ENCODE peak calls at places on chromosomes 16 and 17, in four cellular contexts. K is uterus; W is CD8-positive, alpha-beta memory T cell; G is neural progenitor cell. N is an unnamed sample.

GRCh38 chr16:4323845-4324478 is 8.1 kb downstream of the GLIS2 start:
- DNase-seq in K (peak), W (no peak), G (peak), N (peak)

GRCh38 chr17:58310511-58311428 is 17.8 kb downstream of the TSPOAP1 start:
- DNase-seq in K (no peak), W (no peak), G (no peak), N (no peak)

GRCh38 chr17:66445229-66445628 is 142.8 kb downstream of the PRKCA start:
- DNase-seq in K (no peak), W (no peak), G (no peak), N (no peak)

GRCh38 chr17:81000631-81001357 is 9.2 kb downstream of the CHMP6 start:
- DNase-seq in K (no peak), W (no peak), G (no peak), N (no peak)

GRCh38 chr16:51392651-51393187 is 241.6 kb upstream of the SALL1 start:
- DNase-seq in K (no peak), W (no peak), G (peak), N (no peak)

GRCh38 chr16:81273223-81273940 is 34.9 kb downstream of the BCO1 start:
- DNase-seq in K (no peak), W (no peak), G (no peak), N (peak)

GRCh38 chr16:24007934-24008333 is 172.2 kb downstream of the PRKCB start:
- DNase-seq in K (no peak), W (no peak), G (no peak), N (no peak)

GRCh38 chr17:76812248-76812647 is 56.0 kb upstream of the MGAT5B start:
- DNase-seq in K (no peak), W (no peak), G (no peak), N (no peak)

GRCh38 chr16:68361485-68361884 is 50.7 kb downstream of the PRMT7 start:
- DNase-seq in K (peak), W (no peak), G (no peak), N (no peak)

GRCh38 chr17:65749479-65749878 is 188.0 kb upstream of the AXIN2 start:
- DNase-seq in K (no peak), W (no peak), G (no peak), N (no peak)

GRCh38 chr17:27503636-27504035 is 47.4 kb downstream of the KSR1 start:
- DNase-seq in K (no peak), W (no peak), G (no peak), N (no peak)

GRCh38 chr16:1428511-1428910 is 2.4 kb upstream of the PERCC1 start:
- DNase-seq in K (no peak), W (no peak), G (peak), N (no peak)

GRCh38 chr17:77416096-77416713 is 275.4 kb downstream of the SEC14L1 start:
- DNase-seq in K (no peak), W (no peak), G (no peak), N (no peak)

GRCh38 chr17:63573634-63574033 is 23.4 kb downstream of the DCAF7 start:
- DNase-seq in K (no peak), W (no peak), G (peak), N (no peak)

GRCh38 chr16:54051821-54052220 is 234.8 kb downstream of the IRX3 start:
- DNase-seq in K (no peak), W (no peak), G (no peak), N (no peak)

GRCh38 chr17:12180644-12181261 is 160.1 kb downstream of the MAP2K4 start:
- DNase-seq in K (peak), W (no peak), G (peak), N (no peak)

GRCh38 chr16:19294156-19294649 is 8.7 kb downstream of the CLEC19A start:
- DNase-seq in K (peak), W (no peak), G (no peak), N (peak)

GRCh38 chr17:72477529-72477928 is 356.7 kb downstream of the SOX9 start:
- DNase-seq in K (no peak), W (no peak), G (no peak), N (no peak)

GRCh38 chr17:5864910-5865657 is 205.1 kb upstream of the WSCD1 start:
- DNase-seq in K (no peak), W (no peak), G (no peak), N (no peak)

GRCh38 chr17:12683299-12683698 is 17.6 kb downstream of the MYOCD start:
- DNase-seq in K (no peak), W (no peak), G (no peak), N (no peak)

GRCh38 chr17:72772331-72772821 is 320.1 kb downstream of the SLC39A11 start:
- DNase-seq in K (no peak), W (no peak), G (no peak), N (no peak)

GRCh38 chr17:48470388-48471034 is 40.5 kb upstream of the SKAP1 start:
- DNase-seq in K (no peak), W (no peak), G (no peak), N (no peak)

GRCh38 chr17:58313815-58314705 is 14.5 kb downstream of the TSPOAP1 start:
- DNase-seq in K (no peak), W (no peak), G (no peak), N (no peak)

GRCh38 chr16:11689031-11689840 is 21.0 kb downstream of the SNN start:
- DNase-seq in K (no peak), W (no peak), G (no peak), N (peak)

GRCh38 chr17:20116683-20117309 is 107.6 kb downstream of the SPECC1 start:
- DNase-seq in K (peak), W (peak), G (peak), N (no peak)

GRCh38 chr17:83203472-83204221 is 124.2 kb downstream of the METRNL start:
- DNase-seq in K (peak), W (no peak), G (no peak), N (peak)

GRCh38 chr17:27268394-27269085 is 25.4 kb upstream of the WSB1 start:
- DNase-seq in K (no peak), W (no peak), G (no peak), N (no peak)

GRCh38 chr17:14311979-14312378 is 11.1 kb downstream of the HS3ST3B1 start:
- DNase-seq in K (no peak), W (no peak), G (no peak), N (no peak)

DNA sequence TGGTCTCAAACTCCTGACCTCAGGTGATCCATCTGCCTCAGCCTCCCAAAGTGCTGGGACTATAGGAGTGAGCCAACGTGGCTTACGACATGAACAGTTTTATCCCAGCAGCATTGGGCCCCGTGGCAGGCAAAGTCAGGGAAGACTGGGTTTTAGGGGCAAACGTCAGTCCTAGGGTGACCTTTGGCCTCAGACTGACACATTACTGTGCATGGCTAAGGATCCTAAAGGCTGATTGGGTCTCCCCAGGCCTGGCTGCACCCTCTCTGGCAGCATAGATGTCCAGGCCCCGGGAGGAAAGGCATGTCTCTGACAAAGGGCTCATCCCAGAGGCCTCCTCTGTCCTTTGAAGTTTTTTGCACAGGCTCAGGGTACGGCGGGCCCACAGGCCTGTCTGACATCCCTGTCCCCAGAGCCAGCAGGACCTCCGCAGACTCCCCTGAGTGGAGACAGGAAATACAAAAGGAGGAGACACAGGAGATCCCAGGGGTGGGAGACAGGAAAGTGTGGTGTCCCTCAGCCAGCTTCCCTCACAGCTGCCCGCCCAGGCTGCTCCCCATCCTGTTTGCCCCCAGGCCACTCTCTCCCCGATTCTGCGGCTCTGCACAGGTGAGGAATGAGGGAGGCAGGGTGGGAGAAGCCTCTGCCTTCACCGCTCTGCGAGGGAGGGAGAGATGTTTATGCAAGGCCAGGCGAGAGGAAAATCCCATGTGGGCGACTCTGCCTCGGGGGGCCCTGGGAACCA is 54.5 kb upstream of the MTSS2 start:
- DNase-seq in K (no peak), W (no peak), G (no peak), N (no peak)
- H3K27ac ChIP-seq in K (peak), W (no peak), G (no peak), N (peak)

GRCh38 chr17:41516828-41517283 is 1.8 kb downstream of the KRT15 start:
- DNase-seq in K (no peak), W (no peak), G (no peak), N (no peak)
- H3K27ac ChIP-seq in K (no peak), W (no peak), G (no peak), N (no peak)

DNA sequence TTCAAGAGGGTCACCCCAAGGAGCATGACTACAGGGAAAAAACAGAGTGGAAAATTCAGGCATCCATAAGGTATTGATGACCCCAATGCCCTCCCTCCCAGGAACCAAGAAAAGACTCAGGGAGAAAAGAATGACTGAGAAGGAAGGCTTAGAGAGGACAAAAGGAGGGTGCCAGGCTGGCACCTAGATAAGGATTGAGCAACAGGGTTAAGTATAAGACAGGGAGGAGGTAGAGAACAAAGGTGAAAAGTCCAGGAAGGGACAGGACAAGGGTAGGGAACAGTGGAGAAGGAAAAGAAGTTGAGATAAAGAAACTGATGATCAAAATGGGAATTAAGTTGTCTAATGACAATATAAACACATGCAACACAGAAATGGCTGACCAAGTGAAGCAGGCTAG is 2.5 kb downstream of the SLC35B1 start:
- DNase-seq in K (no peak), W (no peak), G (no peak), N (no peak)
- H3K27ac ChIP-seq in K (no peak), W (no peak), G (no peak), N (no peak)

DNA sequence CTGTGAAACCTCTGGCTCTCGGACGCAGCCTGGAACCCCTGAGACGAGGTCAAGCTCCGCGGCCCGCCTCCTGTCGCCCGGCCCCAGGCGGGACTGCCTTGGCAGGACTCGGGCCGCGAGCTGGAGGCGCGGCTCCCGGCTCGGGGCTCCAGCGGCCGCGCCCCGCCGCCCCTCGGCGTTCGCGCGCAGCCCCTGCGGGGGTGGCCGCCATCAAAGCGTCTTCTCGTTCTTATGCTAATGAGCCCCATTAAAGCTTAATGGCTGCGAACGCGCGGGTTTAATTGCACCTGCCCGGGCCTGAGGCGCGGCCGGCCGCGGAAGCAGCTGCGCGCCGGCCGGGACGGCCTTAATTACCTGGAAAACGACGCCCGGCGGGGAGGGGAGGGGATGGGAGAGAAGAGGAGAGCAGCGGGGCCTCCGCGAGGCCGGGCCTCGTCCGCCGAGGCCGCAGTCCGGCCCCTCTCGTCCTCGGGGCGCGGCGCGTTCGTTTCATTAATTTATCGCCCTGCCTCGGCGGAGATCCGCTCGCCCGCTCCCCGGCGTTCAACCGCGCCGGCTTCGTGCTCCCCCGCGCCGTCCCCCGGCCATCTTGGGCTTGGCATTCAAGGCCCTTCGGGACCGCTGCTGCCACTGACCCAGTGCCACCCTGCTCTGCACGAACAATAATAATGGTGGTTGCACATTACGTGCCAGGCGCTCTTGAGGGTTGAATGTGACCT is 19.2 kb downstream of the RAI1 start:
- DNase-seq in K (no peak), W (no peak), G (peak), N (no peak)
- H3K27ac ChIP-seq in K (peak), W (no peak), G (no peak), N (peak)

GRCh38 chr16:30924086-30924714 is 828 bp downstream of the FBXL19 start:
- DNase-seq in K (peak), W (no peak), G (peak), N (no peak)
- H3K27ac ChIP-seq in K (peak), W (no peak), G (no peak), N (peak)

DNA sequence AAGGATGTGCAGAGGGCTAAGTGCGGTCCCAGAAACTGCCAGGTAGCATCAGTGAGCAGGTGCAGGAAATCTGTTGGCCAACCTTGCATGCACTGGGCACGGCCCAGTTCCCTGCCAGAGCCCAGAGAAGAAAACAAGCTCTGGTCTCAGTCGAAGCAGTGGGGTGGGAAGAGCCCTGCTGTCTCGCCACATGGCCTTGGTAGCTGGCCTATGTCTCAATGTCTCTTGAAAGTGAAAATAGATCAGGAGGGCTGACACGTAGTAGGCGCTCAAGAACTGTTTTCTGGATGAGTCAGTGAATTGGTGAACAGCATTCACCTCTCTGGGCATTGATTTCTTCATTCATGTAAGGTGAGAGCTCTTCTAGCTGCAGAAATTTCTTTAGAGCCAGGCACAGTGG is 90.4 kb downstream of the MARF1 start:
- DNase-seq in K (no peak), W (no peak), G (no peak), N (no peak)
- H3K27ac ChIP-seq in K (no peak), W (no peak), G (no peak), N (no peak)

DNA sequence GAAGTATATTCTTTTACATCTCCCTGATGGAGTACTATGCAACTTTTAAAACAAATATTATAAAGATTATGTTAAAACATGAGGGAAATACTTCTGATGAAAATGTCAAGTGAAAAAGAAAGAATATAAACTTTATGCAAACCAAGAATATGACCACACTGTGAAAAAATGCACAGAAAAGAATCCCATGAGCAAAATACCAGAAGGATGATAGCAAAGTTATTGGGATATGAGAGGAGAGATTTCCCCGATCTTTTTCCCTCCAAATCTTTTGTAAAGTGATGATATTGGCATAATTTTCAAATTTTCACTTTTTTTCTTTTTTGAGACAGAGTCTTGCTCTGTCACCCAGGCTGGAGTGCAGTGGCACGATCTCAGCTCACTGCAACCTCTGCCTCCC is 36.6 kb upstream of the SMURF2 start:
- DNase-seq in K (no peak), W (no peak), G (no peak), N (no peak)
- H3K27ac ChIP-seq in K (no peak), W (no peak), G (no peak), N (no peak)

DNA sequence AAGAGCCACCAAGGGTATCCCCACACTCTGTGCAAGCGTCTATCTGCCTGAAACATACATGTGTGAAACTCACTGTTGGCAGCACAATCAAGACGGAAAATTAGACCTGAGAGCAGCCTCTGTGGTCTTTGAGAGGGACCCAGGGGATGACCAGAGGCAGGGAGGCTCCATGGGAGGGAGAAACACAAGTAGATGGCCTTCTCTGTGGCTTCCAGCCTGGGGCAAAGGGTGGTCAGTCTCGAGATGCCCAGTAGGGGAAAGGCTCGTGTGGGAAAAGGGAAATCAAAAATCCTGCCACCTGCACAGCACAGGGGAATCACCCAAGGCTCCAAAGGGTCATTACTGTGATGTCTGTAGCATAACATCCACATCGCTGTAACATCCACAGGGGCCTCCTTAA is 823.3 kb downstream of the KCNJ18 start:
- DNase-seq in K (no peak), W (no peak), G (no peak), N (no peak)
- H3K27ac ChIP-seq in K (no peak), W (no peak), G (no peak), N (no peak)

DNA sequence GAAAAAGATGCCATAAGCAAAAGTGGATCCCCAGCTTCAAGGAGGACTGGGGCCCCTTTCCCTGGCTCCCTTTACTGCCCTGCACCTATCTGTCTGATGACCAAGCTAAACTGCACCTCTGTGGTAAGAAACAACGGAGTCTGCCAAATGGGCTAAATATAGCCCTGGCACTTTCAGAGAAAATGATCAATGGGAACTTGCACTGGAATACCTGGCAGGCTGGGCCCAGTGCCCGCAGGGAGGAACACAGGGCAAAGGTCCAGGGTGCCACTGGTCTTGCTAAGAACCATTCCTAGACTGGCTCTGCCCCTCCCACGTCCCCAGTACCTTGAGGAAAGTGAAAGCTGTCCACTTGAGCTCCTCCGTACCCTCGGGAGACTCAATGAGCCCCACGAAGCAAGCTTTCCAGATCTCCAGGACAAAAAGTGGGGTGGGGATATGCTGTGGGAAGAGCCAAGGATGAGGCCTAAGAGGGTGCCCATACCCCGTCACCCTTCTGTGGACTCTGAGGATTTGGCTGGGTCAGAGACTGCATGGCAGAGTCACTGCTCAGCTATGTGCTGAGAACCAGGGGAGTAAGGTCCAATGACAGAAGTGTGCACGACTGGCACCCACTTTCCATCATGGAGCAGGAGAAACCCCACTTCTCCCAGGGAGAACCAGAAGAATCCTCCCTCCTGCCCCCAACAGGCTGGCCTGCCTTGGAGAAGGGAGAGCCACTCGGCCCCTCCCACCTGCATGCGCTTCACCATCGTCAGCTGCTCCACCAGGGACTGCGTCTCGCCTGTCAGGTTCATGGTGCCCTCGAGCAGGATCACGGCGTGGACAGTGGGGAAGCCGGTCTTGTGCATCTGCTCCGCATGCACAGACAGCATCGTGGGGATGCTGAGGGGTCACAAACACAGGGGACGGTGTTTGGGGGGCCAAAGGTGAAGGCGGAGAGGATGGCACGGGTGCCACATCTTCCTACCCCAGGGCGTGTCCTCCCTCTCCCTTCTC is 17.4 kb downstream of the CSF3 start:
- DNase-seq in K (no peak), W (no peak), G (no peak), N (peak)
- H3K27ac ChIP-seq in K (peak), W (no peak), G (no peak), N (peak)

N was measured in sigmoid colon.